ENCODE peak calls at places on chromosomes 2 and 18, in six cellular contexts. One of them, this sample, is unnamed.

GRCh38 chr18:23752796-23753195 is 63.5 kb downstream of the LAMA3 start:
- DNase-seq in IMR-90: no peak
- DNase-seq in H1: no peak
- DNase-seq in sigmoid colon: no peak
- DNase-seq in H54: no peak
- DNase-seq in spleen: no peak
- DNase-seq in this sample: no peak

GRCh38 chr18:67608909-67609308 is 92.4 kb upstream of the DSEL start:
- DNase-seq in IMR-90: peak
- DNase-seq in H1: no peak
- DNase-seq in sigmoid colon: no peak
- DNase-seq in H54: no peak
- DNase-seq in spleen: no peak
- DNase-seq in this sample: no peak

GRCh38 chr2:95043300-95043786 is 17.8 kb downstream of the MAL start:
- DNase-seq in IMR-90: peak
- DNase-seq in H1: no peak
- DNase-seq in sigmoid colon: peak
- DNase-seq in H54: peak
- DNase-seq in spleen: no peak
- DNase-seq in this sample: no peak

GRCh38 chr18:51028201-51028805 is 1.7 kb upstream of the SMAD4 start:
- DNase-seq in IMR-90: peak
- DNase-seq in H1: no peak
- DNase-seq in sigmoid colon: no peak
- DNase-seq in H54: no peak
- DNase-seq in spleen: no peak
- DNase-seq in this sample: peak

GRCh38 chr2:8488001-8488738 is 193.7 kb upstream of the ID2 start:
- DNase-seq in IMR-90: no peak
- DNase-seq in H1: no peak
- DNase-seq in sigmoid colon: peak
- DNase-seq in H54: no peak
- DNase-seq in spleen: no peak
- DNase-seq in this sample: no peak

GRCh38 chr2:182077451-182078142 is 91.9 kb downstream of the PPP1R1C start:
- DNase-seq in IMR-90: peak
- DNase-seq in H1: no peak
- DNase-seq in sigmoid colon: no peak
- DNase-seq in H54: peak
- DNase-seq in spleen: no peak
- DNase-seq in this sample: peak

GRCh38 chr18:73752965-73753364 is 394.7 kb downstream of the FBXO15 start:
- DNase-seq in IMR-90: peak
- DNase-seq in H1: no peak
- DNase-seq in sigmoid colon: no peak
- DNase-seq in H54: no peak
- DNase-seq in spleen: no peak
- DNase-seq in this sample: no peak

GRCh38 chr2:28327963-28328922 is 64.4 kb upstream of the FOSL2 start:
- DNase-seq in IMR-90: peak
- DNase-seq in H1: no peak
- DNase-seq in sigmoid colon: peak
- DNase-seq in H54: no peak
- DNase-seq in spleen: no peak
- DNase-seq in this sample: no peak

GRCh38 chr2:43284967-43285366 is 58.6 kb upstream of the ZFP36L2 start:
- DNase-seq in IMR-90: no peak
- DNase-seq in H1: no peak
- DNase-seq in sigmoid colon: no peak
- DNase-seq in H54: no peak
- DNase-seq in spleen: no peak
- DNase-seq in this sample: peak

GRCh38 chr2:9703701-9704221 is 73.0 kb upstream of the YWHAQ start:
- DNase-seq in IMR-90: peak
- DNase-seq in H1: no peak
- DNase-seq in sigmoid colon: no peak
- DNase-seq in H54: peak
- DNase-seq in spleen: no peak
- DNase-seq in this sample: peak

GRCh38 chr2:120842456-120843439 is 107.1 kb downstream of the GLI2 start:
- DNase-seq in IMR-90: peak
- DNase-seq in H1: no peak
- DNase-seq in sigmoid colon: no peak
- DNase-seq in H54: no peak
- DNase-seq in spleen: peak
- DNase-seq in this sample: no peak

GRCh38 chr2:31524592-31524991 is 56.1 kb downstream of the SRD5A2 start:
- DNase-seq in IMR-90: no peak
- DNase-seq in H1: no peak
- DNase-seq in sigmoid colon: no peak
- DNase-seq in H54: no peak
- DNase-seq in spleen: no peak
- DNase-seq in this sample: no peak

GRCh38 chr2:236675051-236675450 is 105.4 kb downstream of the ACKR3 start:
- DNase-seq in IMR-90: peak
- DNase-seq in H1: no peak
- DNase-seq in sigmoid colon: no peak
- DNase-seq in H54: no peak
- DNase-seq in spleen: no peak
- DNase-seq in this sample: no peak

GRCh38 chr2:47728551-47728950 is 54.4 kb upstream of the MSH6 start:
- DNase-seq in IMR-90: no peak
- DNase-seq in H1: no peak
- DNase-seq in sigmoid colon: no peak
- DNase-seq in H54: no peak
- DNase-seq in spleen: no peak
- DNase-seq in this sample: no peak

GRCh38 chr2:110220193-110220564 is 7.8 kb upstream of the MTLN start:
- DNase-seq in IMR-90: no peak
- DNase-seq in H1: no peak
- DNase-seq in sigmoid colon: no peak
- DNase-seq in H54: no peak
- DNase-seq in spleen: no peak
- DNase-seq in this sample: no peak

GRCh38 chr2:102735431-102736130 is 26.2 kb upstream of the TMEM182 start:
- DNase-seq in IMR-90: peak
- DNase-seq in H1: no peak
- DNase-seq in sigmoid colon: no peak
- DNase-seq in H54: no peak
- DNase-seq in spleen: no peak
- DNase-seq in this sample: peak

GRCh38 chr2:7867858-7868257 is 814.0 kb upstream of the ID2 start:
- DNase-seq in IMR-90: no peak
- DNase-seq in H1: no peak
- DNase-seq in sigmoid colon: no peak
- DNase-seq in H54: no peak
- DNase-seq in spleen: no peak
- DNase-seq in this sample: no peak

GRCh38 chr2:134718956-134719814 is at the start of gene TMEM163:
- DNase-seq in IMR-90: no peak
- DNase-seq in H1: no peak
- DNase-seq in sigmoid colon: no peak
- DNase-seq in H54: no peak
- DNase-seq in spleen: peak
- DNase-seq in this sample: no peak

GRCh38 chr2:15974203-15974452 is 33.8 kb downstream of the MYCN start:
- DNase-seq in IMR-90: no peak
- DNase-seq in H1: no peak
- DNase-seq in sigmoid colon: no peak
- DNase-seq in H54: no peak
- DNase-seq in spleen: no peak
- DNase-seq in this sample: no peak

GRCh38 chr2:146850746-146851145 is 994.1 kb upstream of the ACVR2A start:
- DNase-seq in IMR-90: no peak
- DNase-seq in H1: no peak
- DNase-seq in sigmoid colon: no peak
- DNase-seq in H54: no peak
- DNase-seq in spleen: no peak
- DNase-seq in this sample: no peak

GRCh38 chr2:23122681-23123080 is 262.3 kb upstream of the KLHL29 start:
- DNase-seq in IMR-90: no peak
- DNase-seq in H1: no peak
- DNase-seq in sigmoid colon: no peak
- DNase-seq in H54: no peak
- DNase-seq in spleen: no peak
- DNase-seq in this sample: no peak

GRCh38 chr18:21897811-21898210 is 157.2 kb downstream of the MIB1 start:
- DNase-seq in IMR-90: peak
- DNase-seq in H1: peak
- DNase-seq in sigmoid colon: no peak
- DNase-seq in H54: peak
- DNase-seq in spleen: no peak
- DNase-seq in this sample: peak

GRCh38 chr18:69865656-69866241 is 81.9 kb downstream of the CD226 start:
- DNase-seq in IMR-90: no peak
- DNase-seq in H1: no peak
- DNase-seq in sigmoid colon: no peak
- DNase-seq in H54: no peak
- DNase-seq in spleen: no peak
- DNase-seq in this sample: no peak

GRCh38 chr18:7684966-7685365 is 117.8 kb downstream of the PTPRM start:
- DNase-seq in IMR-90: no peak
- DNase-seq in H1: no peak
- DNase-seq in sigmoid colon: no peak
- DNase-seq in H54: peak
- DNase-seq in spleen: no peak
- DNase-seq in this sample: no peak

GRCh38 chr18:73717570-73717969 is 430.1 kb downstream of the FBXO15 start:
- DNase-seq in IMR-90: peak
- DNase-seq in H1: no peak
- DNase-seq in sigmoid colon: no peak
- DNase-seq in H54: no peak
- DNase-seq in spleen: no peak
- DNase-seq in this sample: no peak

GRCh38 chr18:11498821-11499220 is 110.6 kb upstream of the SLC35G4 start:
- DNase-seq in IMR-90: no peak
- DNase-seq in H1: no peak
- DNase-seq in sigmoid colon: no peak
- DNase-seq in H54: no peak
- DNase-seq in spleen: no peak
- DNase-seq in this sample: no peak

GRCh38 chr18:50726960-50727589 is 92.7 kb downstream of the MRO start:
- DNase-seq in IMR-90: no peak
- DNase-seq in H1: no peak
- DNase-seq in sigmoid colon: no peak
- DNase-seq in H54: no peak
- DNase-seq in spleen: no peak
- DNase-seq in this sample: no peak

GRCh38 chr18:32439802-32440201 is 30.9 kb downstream of the GAREM1 start:
- DNase-seq in IMR-90: no peak
- DNase-seq in H1: no peak
- DNase-seq in sigmoid colon: no peak
- DNase-seq in H54: no peak
- DNase-seq in spleen: no peak
- DNase-seq in this sample: peak

GRCh38 chr2:175804130-175804529 is 197.9 kb downstream of the LNPK start:
- DNase-seq in IMR-90: no peak
- DNase-seq in H1: no peak
- DNase-seq in sigmoid colon: no peak
- DNase-seq in H54: no peak
- DNase-seq in spleen: no peak
- DNase-seq in this sample: no peak

GRCh38 chr18:50814387-50814786 is 5.4 kb downstream of the MRO start:
- DNase-seq in IMR-90: no peak
- DNase-seq in H1: no peak
- DNase-seq in sigmoid colon: no peak
- DNase-seq in H54: no peak
- DNase-seq in spleen: no peak
- DNase-seq in this sample: no peak

GRCh38 chr2:27893031-27893430 is 2.5 kb downstream of the BABAM2 start:
- DNase-seq in IMR-90: no peak
- DNase-seq in H1: no peak
- DNase-seq in sigmoid colon: no peak
- DNase-seq in H54: no peak
- DNase-seq in spleen: no peak
- DNase-seq in this sample: no peak

GRCh38 chr2:169670215-169670651 is 24.0 kb downstream of the CFAP210 start:
- DNase-seq in IMR-90: peak
- DNase-seq in H1: no peak
- DNase-seq in sigmoid colon: no peak
- DNase-seq in H54: no peak
- DNase-seq in spleen: no peak
- DNase-seq in this sample: peak

GRCh38 chr18:27114842-27115241 is 70.3 kb downstream of the CHST9 start:
- DNase-seq in IMR-90: no peak
- DNase-seq in H1: no peak
- DNase-seq in sigmoid colon: no peak
- DNase-seq in H54: no peak
- DNase-seq in spleen: no peak
- DNase-seq in this sample: no peak

GRCh38 chr2:138000037-138000436 is 35.8 kb downstream of the HNMT start:
- DNase-seq in IMR-90: no peak
- DNase-seq in H1: no peak
- DNase-seq in sigmoid colon: no peak
- DNase-seq in H54: no peak
- DNase-seq in spleen: no peak
- DNase-seq in this sample: no peak
- TF ChIP-seq POLR2A in IMR-90: no peak
- TF ChIP-seq POLR2A in H1: no peak
- TF ChIP-seq POLR2A in sigmoid colon: no peak
- TF ChIP-seq POLR2A in H54: no peak
- TF ChIP-seq POLR2A in spleen: no peak
- TF ChIP-seq POLR2A in this sample: no peak

DNA sequence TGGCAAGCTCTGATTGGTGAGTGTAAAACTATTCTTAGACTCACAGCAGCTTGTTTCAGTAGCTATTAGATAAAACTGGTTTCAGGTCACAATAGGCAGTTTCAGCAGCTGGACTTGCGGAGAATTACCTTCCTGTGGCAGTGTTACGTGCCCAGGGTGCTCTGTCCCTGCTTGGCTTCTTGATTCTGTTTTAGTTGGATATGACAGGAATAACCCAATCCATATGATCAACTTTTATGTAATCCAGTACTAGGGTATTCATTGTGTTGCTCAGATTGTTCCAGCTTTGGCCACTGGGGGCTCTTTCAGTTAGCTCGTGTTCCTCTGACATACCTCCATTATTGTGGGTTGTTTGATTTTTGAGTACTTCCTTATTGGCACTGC is 43.1 kb downstream of the INPP4A start:
- DNase-seq in IMR-90: peak
- DNase-seq in H1: no peak
- DNase-seq in sigmoid colon: peak
- DNase-seq in H54: no peak
- DNase-seq in spleen: peak
- DNase-seq in this sample: peak
- TF ChIP-seq POLR2A in IMR-90: no peak
- TF ChIP-seq POLR2A in H1: no peak
- TF ChIP-seq POLR2A in sigmoid colon: no peak
- TF ChIP-seq POLR2A in H54: no peak
- TF ChIP-seq POLR2A in spleen: no peak
- TF ChIP-seq POLR2A in this sample: no peak

GRCh38 chr2:218569661-218570500 is 1.2 kb downstream of the CNOT9 start:
- DNase-seq in IMR-90: peak
- DNase-seq in H1: no peak
- DNase-seq in sigmoid colon: no peak
- DNase-seq in H54: no peak
- DNase-seq in spleen: no peak
- DNase-seq in this sample: peak
- TF ChIP-seq POLR2A in IMR-90: peak
- TF ChIP-seq POLR2A in H1: no peak
- TF ChIP-seq POLR2A in sigmoid colon: no peak
- TF ChIP-seq POLR2A in H54: no peak
- TF ChIP-seq POLR2A in spleen: no peak
- TF ChIP-seq POLR2A in this sample: peak

GRCh38 chr2:20450201-20451108 is 3.6 kb downstream of the RHOB start:
- DNase-seq in IMR-90: peak
- DNase-seq in H1: peak
- DNase-seq in sigmoid colon: peak
- DNase-seq in H54: no peak
- DNase-seq in spleen: peak
- DNase-seq in this sample: no peak
- TF ChIP-seq POLR2A in IMR-90: peak
- TF ChIP-seq POLR2A in H1: no peak
- TF ChIP-seq POLR2A in sigmoid colon: peak
- TF ChIP-seq POLR2A in H54: no peak
- TF ChIP-seq POLR2A in spleen: no peak
- TF ChIP-seq POLR2A in this sample: no peak